ENCODE peak calls at places on chromosomes 13 and 19, in eight cellular contexts. X is dorsolateral prefrontal cortex, I is AG09309, J is prostate gland, P is epithelial cell of esophagus, Q is tibial nerve, M is brain microvascular endothelial cell, F is colonic mucosa. Z is an unnamed sample.

GRCh38 chr19:17419154-17419490 is 725 bp upstream of the MVB12A start:
- DNase-seq in Q (no peak), P (peak), J (no peak), X (no peak), I (no peak), F (no peak), M (no peak), Z (no peak)

GRCh38 chr13:108425056-108425455 is 155.5 kb downstream of the TNFSF13B start:
- DNase-seq in P (peak), I (no peak), M (peak), X (no peak), F (no peak), J (no peak), Q (no peak), Z (no peak)

GRCh38 chr13:33227927-33228644 is 57.5 kb downstream of the STARD13 start:
- DNase-seq in I (no peak), J (peak), P (no peak), X (no peak), M (no peak), F (no peak), Q (no peak), Z (peak)

GRCh38 chr19:13640611-13641010 is 123.7 kb upstream of the MRI1 start:
- DNase-seq in I (no peak), Q (no peak), J (no peak), F (no peak), P (no peak), X (no peak), M (no peak), Z (no peak)

GRCh38 chr13:111429064-111429558 is 108.7 kb downstream of the TEX29 start:
- DNase-seq in X (no peak), Q (no peak), I (peak), F (peak), M (peak), J (no peak), P (peak), Z (peak)

GRCh38 chr13:23505007-23505406 is 65.2 kb upstream of the TNFRSF19 start:
- DNase-seq in X (no peak), Q (no peak), I (no peak), J (no peak), F (no peak), M (peak), P (peak), Z (no peak)

GRCh38 chr13:98492335-98493034 is 84.4 kb downstream of the STK24 start:
- DNase-seq in J (no peak), Q (no peak), P (no peak), F (no peak), M (no peak), X (no peak), I (no peak), Z (no peak)

GRCh38 chr19:57747472-57747807 is 825 bp downstream of the ZNF776 start:
- DNase-seq in P (no peak), J (no peak), I (no peak), X (no peak), Q (no peak), M (no peak), F (no peak), Z (no peak)

GRCh38 chr13:65613004-65613403 is 1617.1 kb downstream of the PCDH9 start:
- DNase-seq in Q (no peak), X (no peak), F (no peak), I (no peak), P (peak), J (no peak), M (no peak), Z (no peak)

GRCh38 chr19:31317098-31317497 is 32.1 kb downstream of the TSHZ3 start:
- DNase-seq in P (no peak), X (no peak), F (no peak), Q (no peak), J (no peak), I (no peak), M (no peak), Z (no peak)

GRCh38 chr13:35485451-35485850 is 9.0 kb upstream of the MAB21L1 start:
- DNase-seq in P (no peak), M (no peak), X (no peak), J (no peak), F (no peak), I (no peak), Q (no peak), Z (no peak)

GRCh38 chr13:67095621-67096020 is 134.5 kb downstream of the PCDH9 start:
- DNase-seq in J (no peak), Q (no peak), M (no peak), P (peak), X (no peak), F (no peak), I (no peak), Z (no peak)

GRCh38 chr13:103101500-103101899 is 35.3 kb upstream of the SLC10A2 start:
- DNase-seq in M (no peak), J (no peak), X (no peak), P (no peak), I (no peak), Q (no peak), F (no peak), Z (no peak)

GRCh38 chr13:67390462-67391093 is 160.4 kb upstream of the PCDH9 start:
- DNase-seq in J (no peak), P (peak), F (no peak), I (no peak), X (no peak), Q (no peak), M (peak), Z (no peak)

GRCh38 chr13:71811344-71811743 is 55.7 kb downstream of the DACH1 start:
- DNase-seq in P (no peak), X (no peak), M (no peak), Q (no peak), F (no peak), I (no peak), J (no peak), Z (no peak)

GRCh38 chr19:51181913-51182419 is 39.9 kb downstream of the SIGLEC7 start:
- DNase-seq in Q (no peak), I (no peak), M (no peak), J (no peak), P (no peak), X (no peak), F (no peak), Z (no peak)

GRCh38 chr19:4877753-4878490 is 10.5 kb upstream of the PLIN3 start:
- DNase-seq in I (no peak), F (no peak), X (peak), P (no peak), M (no peak), J (peak), Q (peak), Z (no peak)

GRCh38 chr13:44843403-44843802 is 145.9 kb downstream of the NUFIP1 start:
- DNase-seq in Q (no peak), I (peak), J (no peak), M (peak), P (peak), F (no peak), X (no peak), Z (no peak)

GRCh38 chr19:35608250-35608649 is 4.3 kb upstream of the HAUS5 start:
- DNase-seq in P (no peak), F (no peak), X (no peak), I (no peak), M (no peak), Q (no peak), J (no peak), Z (no peak)

GRCh38 chr13:35732565-35732964 is 256.1 kb upstream of the MAB21L1 start:
- DNase-seq in Q (no peak), F (no peak), J (no peak), I (no peak), X (no peak), P (no peak), M (no peak), Z (no peak)

GRCh38 chr13:38012096-38012495 is 142.5 kb upstream of the TRPC4 start:
- DNase-seq in Q (no peak), X (no peak), M (no peak), J (no peak), F (no peak), P (no peak), I (no peak), Z (no peak)

GRCh38 chr13:105497597-105497996 is 1037.9 kb downstream of the EFNB2 start:
- DNase-seq in I (no peak), P (peak), X (no peak), M (no peak), Q (no peak), F (no peak), J (no peak), Z (no peak)

GRCh38 chr13:60080871-60081270 is 82.9 kb downstream of the DIAPH3 start:
- DNase-seq in F (no peak), J (no peak), P (no peak), Q (no peak), X (no peak), I (no peak), M (no peak), Z (no peak)

GRCh38 chr13:107834268-107834667 is 381.1 kb downstream of the LIG4 start:
- DNase-seq in J (no peak), X (no peak), I (no peak), M (no peak), F (no peak), P (peak), Q (no peak), Z (no peak)

GRCh38 chr13:101941095-101941777 is 460.6 kb downstream of the FGF14 start:
- DNase-seq in I (no peak), M (peak), Q (no peak), J (no peak), P (peak), F (no peak), X (no peak), Z (no peak)

GRCh38 chr13:71873418-71874276 is 6.6 kb upstream of the DACH1 start:
- DNase-seq in F (no peak), I (no peak), J (no peak), X (no peak), Q (no peak), P (no peak), M (no peak), Z (no peak)

GRCh38 chr19:29311391-29311790 is 98.4 kb upstream of the UQCRFS1 start:
- DNase-seq in J (no peak), X (no peak), P (no peak), I (no peak), Q (no peak), F (no peak), M (no peak), Z (no peak)

GRCh38 chr19:40502647-40503046 is 35.8 kb downstream of the SPTBN4 start:
- DNase-seq in P (peak), J (no peak), M (no peak), Q (no peak), I (no peak), X (no peak), F (no peak), Z (no peak)

GRCh38 chr13:50644081-50644871 is 199.2 kb downstream of the DLEU7 start:
- DNase-seq in M (no peak), X (no peak), F (peak), P (peak), Q (no peak), I (no peak), J (peak), Z (peak)

GRCh38 chr13:19959141-19959830 is 759 bp downstream of the ZMYM2 start:
- DNase-seq in M (peak), P (peak), I (no peak), Q (peak), X (peak), J (peak), F (peak), Z (no peak)

GRCh38 chr13:111230385-111230930 is 90.0 kb upstream of the TEX29 start:
- DNase-seq in Q (no peak), P (no peak), M (no peak), F (no peak), J (no peak), I (no peak), X (no peak), Z (no peak)

GRCh38 chr13:65943711-65944110 is 1286.4 kb downstream of the PCDH9 start:
- DNase-seq in M (no peak), F (no peak), P (no peak), J (no peak), I (no peak), Q (no peak), X (no peak), Z (no peak)

GRCh38 chr19:8174706-8175105 is 25.3 kb upstream of the FBN3 start:
- DNase-seq in J (no peak), I (no peak), P (peak), Q (no peak), F (no peak), M (no peak), X (no peak), Z (no peak)

GRCh38 chr13:40595693-40596092 is 70.7 kb downstream of the FOXO1 start:
- DNase-seq in I (peak), P (peak), X (no peak), M (no peak), Q (no peak), J (no peak), F (no peak), Z (no peak)

GRCh38 chr13:33642374-33643065 is 175.4 kb upstream of the RFC3 start:
- DNase-seq in F (no peak), P (peak), J (no peak), M (no peak), X (no peak), Q (peak), I (peak), Z (peak)

GRCh38 chr13:44810067-44810840 is 179.0 kb downstream of the NUFIP1 start:
- DNase-seq in P (peak), J (peak), I (no peak), Q (no peak), M (peak), F (peak), X (no peak), Z (peak)

GRCh38 chr13:92044351-92044750 is 645.9 kb downstream of the GPC5 start:
- DNase-seq in I (no peak), P (no peak), Q (no peak), X (no peak), J (no peak), F (no peak), M (no peak), Z (peak)

GRCh38 chr13:112970552-112971287 is 1.7 kb downstream of the MCF2L start:
- DNase-seq in Q (no peak), I (no peak), M (no peak), P (no peak), X (no peak), F (no peak), J (no peak), Z (no peak)

GRCh38 chr13:43374621-43375020 is 351.2 kb downstream of the DNAJC15 start:
- DNase-seq in J (no peak), M (peak), F (no peak), I (peak), P (no peak), Q (no peak), X (no peak), Z (no peak)

GRCh38 chr19:16338470-16339360 is 14.1 kb downstream of the KLF2 start:
- DNase-seq in M (peak), J (no peak), F (no peak), X (no peak), Q (no peak), I (peak), P (peak), Z (no peak)
- TF ChIP-seq CTCF in M (peak), J (no peak), F (no peak), X (no peak), Q (peak), I (no peak), P (no peak), Z (no peak)

GRCh38 chr19:34314437-34315313 is 50.3 kb upstream of the GPI start:
- DNase-seq in I (no peak), Q (no peak), F (no peak), M (no peak), J (no peak), P (no peak), X (no peak), Z (no peak)
- H3K4me3 ChIP-seq in I (no peak), Q (no peak), F (no peak), M (no peak), J (no peak), P (no peak), X (no peak), Z (no peak)

DNA sequence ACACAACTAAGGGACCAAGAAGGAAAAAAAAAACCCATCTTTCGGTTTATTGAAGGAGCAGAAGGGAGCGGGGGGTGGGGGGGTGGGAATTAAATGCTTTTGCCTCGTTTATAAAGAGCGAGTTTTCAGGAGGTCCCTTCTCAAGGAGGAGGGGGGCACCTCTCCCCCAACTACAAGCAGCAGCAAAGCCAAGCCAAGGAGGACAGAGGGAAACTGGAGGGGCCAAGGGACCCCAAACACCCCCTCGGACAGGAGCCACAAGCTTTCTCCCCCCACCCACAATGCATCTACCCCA is 2.4 kb downstream of the IRF2BP1 start:
- DNase-seq in J (no peak), X (no peak), M (no peak), I (no peak), P (no peak), Q (no peak), F (no peak), Z (no peak)
- TF ChIP-seq CTCF in J (no peak), X (no peak), M (no peak), I (no peak), P (no peak), Q (no peak), F (peak), Z (no peak)

GRCh38 chr19:2805991-2806649 is 13.5 kb upstream of the ZNF554 start:
- DNase-seq in J (no peak), X (no peak), Q (no peak), I (no peak), M (no peak), F (no peak), P (no peak), Z (no peak)

GRCh38 chr19:2807379-2808128 is 12.1 kb upstream of the ZNF554 start:
- DNase-seq in M (no peak), Q (no peak), F (no peak), J (no peak), P (no peak), I (no peak), X (no peak), Z (no peak)

GRCh38 chr19:2808129-2808941 is 11.3 kb upstream of the ZNF554 start:
- DNase-seq in F (no peak), Q (no peak), P (no peak), I (no peak), M (no peak), J (no peak), X (no peak), Z (no peak)

GRCh38 chr19:2805261-2805900 is 14.3 kb upstream of the ZNF554 start:
- DNase-seq in Q (no peak), P (no peak), M (no peak), I (no peak), X (no peak), F (no peak), J (no peak), Z (no peak)

GRCh38 chr19:2806736-2807378 is 12.8 kb upstream of the ZNF554 start:
- DNase-seq in P (no peak), J (no peak), Q (no peak), F (no peak), I (no peak), X (no peak), M (no peak), Z (no peak)
- H3K4me3 ChIP-seq in P (no peak), J (no peak), Q (no peak), F (no peak), I (no peak), X (no peak), M (no peak), Z (no peak)

GRCh38 chr19:18855647-18856384 is 24.1 kb downstream of the UPF1 start:
- DNase-seq in F (no peak), J (no peak), I (no peak), P (no peak), M (no peak), Q (no peak), X (no peak), Z (no peak)

GRCh38 chr19:18857223-18857622 is 25.5 kb downstream of the UPF1 start:
- DNase-seq in X (no peak), J (no peak), I (no peak), F (no peak), M (no peak), Q (no peak), P (no peak), Z (no peak)

GRCh38 chr19:18854982-18855381 is 23.2 kb downstream of the UPF1 start:
- DNase-seq in P (no peak), M (no peak), I (no peak), J (no peak), Q (no peak), F (no peak), X (no peak), Z (no peak)

GRCh38 chr19:18858906-18859646 is 27.3 kb downstream of the UPF1 start:
- DNase-seq in I (no peak), X (no peak), Q (no peak), J (no peak), M (no peak), F (peak), P (no peak), Z (no peak)

GRCh38 chr19:18856385-18857126 is 24.8 kb downstream of the UPF1 start:
- DNase-seq in J (no peak), M (peak), I (no peak), X (peak), P (peak), F (no peak), Q (no peak), Z (no peak)
- TF ChIP-seq CTCF in J (peak), M (peak), I (peak), X (peak), P (peak), F (no peak), Q (no peak), Z (peak)

GRCh38 chr13:48728876-48729275 is 75.1 kb downstream of the CYSLTR2 start:
- DNase-seq in Q (no peak), J (no peak), I (no peak), F (no peak), P (no peak), X (no peak), M (no peak), Z (no peak)

GRCh38 chr13:48727252-48728011 is 73.7 kb downstream of the CYSLTR2 start:
- DNase-seq in Q (no peak), F (no peak), X (no peak), I (no peak), J (no peak), P (no peak), M (no peak), Z (no peak)

GRCh38 chr13:48726711-48727110 is 73.0 kb downstream of the CYSLTR2 start:
- DNase-seq in Q (no peak), J (no peak), X (no peak), M (no peak), I (no peak), P (no peak), F (no peak), Z (no peak)

GRCh38 chr13:48728226-48728625 is 74.5 kb downstream of the CYSLTR2 start:
- DNase-seq in I (no peak), X (no peak), J (no peak), M (no peak), P (no peak), F (no peak), Q (no peak), Z (no peak)

DNA sequence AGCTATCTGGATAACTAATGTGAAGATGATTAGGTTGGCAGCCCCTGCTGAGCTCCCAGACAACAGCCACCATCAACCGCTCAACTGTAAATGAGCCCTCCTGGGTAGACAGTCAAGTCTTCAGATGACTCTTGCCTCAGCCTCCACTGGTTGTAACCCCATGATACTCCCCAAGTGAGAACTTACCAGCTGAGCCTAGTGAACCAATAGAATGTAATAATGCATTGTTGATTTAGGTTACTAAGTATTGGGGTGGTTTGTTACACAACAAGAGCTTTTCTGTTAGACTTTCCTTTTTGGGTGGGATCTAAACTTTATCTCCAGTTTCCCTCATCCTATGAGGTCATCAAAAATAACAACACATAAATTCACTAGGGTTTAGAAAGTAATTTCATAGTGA is 69.4 kb downstream of the CYSLTR2 start:
- DNase-seq in I (no peak), M (no peak), Q (no peak), X (no peak), P (no peak), F (no peak), J (no peak), Z (no peak)
- H3K4me3 ChIP-seq in I (no peak), M (no peak), Q (no peak), X (no peak), P (no peak), F (no peak), J (no peak), Z (no peak)

GRCh38 chr19:1376415-1376805 is 7.3 kb upstream of the NDUFS7 start:
- DNase-seq in I (no peak), J (no peak), X (no peak), M (no peak), Q (no peak), F (no peak), P (no peak), Z (no peak)

GRCh38 chr19:1374250-1374577 is 9.5 kb upstream of the NDUFS7 start:
- DNase-seq in M (no peak), F (no peak), J (no peak), P (no peak), X (no peak), I (no peak), Q (no peak), Z (no peak)

GRCh38 chr19:1370579-1371361 is 12.9 kb upstream of the NDUFS7 start:
- DNase-seq in J (no peak), M (no peak), F (no peak), X (no peak), I (no peak), Q (no peak), P (no peak), Z (no peak)

GRCh38 chr19:1373534-1374249 is 10.0 kb upstream of the NDUFS7 start:
- DNase-seq in F (no peak), X (peak), I (no peak), J (no peak), Q (no peak), P (no peak), M (no peak), Z (no peak)

GRCh38 chr19:1373042-1373533 is 10.6 kb upstream of the NDUFS7 start:
- DNase-seq in Q (no peak), F (no peak), X (no peak), J (no peak), M (no peak), I (no peak), P (no peak), Z (no peak)
- TF ChIP-seq CTCF in Q (no peak), F (no peak), X (no peak), J (no peak), M (no peak), I (no peak), P (no peak), Z (no peak)

GRCh38 chr13:27621366-27622101 is at the start of gene POLR1D:
- DNase-seq in I (no peak), P (peak), M (peak), F (peak), X (peak), J (peak), Q (peak), Z (no peak)
- H3K4me3 ChIP-seq in I (peak), P (peak), M (peak), F (peak), X (peak), J (peak), Q (peak), Z (peak)